ENCODE peak calls at places on chromosomes 13 and 19, in seven cellular contexts. One of them, this sample, is unnamed.

GRCh38 chr19:18110833-18111232 is 13.3 kb downstream of the MAST3 start:
- DNase-seq in pancreas: peak; percentile 75
- DNase-seq in GM12865: no peak
- DNase-seq in MM.1S: no peak
- DNase-seq in ovary: no peak
- DNase-seq in right atrium auricular region: no peak
- DNase-seq in kidney: no peak
- DNase-seq in this sample: no peak

GRCh38 chr13:29767006-29767405 is 83.4 kb downstream of the UBL3 start:
- DNase-seq in pancreas: no peak
- DNase-seq in GM12865: no peak
- DNase-seq in MM.1S: no peak
- DNase-seq in ovary: no peak
- DNase-seq in right atrium auricular region: no peak
- DNase-seq in kidney: no peak
- DNase-seq in this sample: no peak

GRCh38 chr19:45079911-45080469 is 930 bp downstream of the GEMIN7 start:
- DNase-seq in pancreas: no peak
- DNase-seq in GM12865: no peak
- DNase-seq in MM.1S: no peak
- DNase-seq in ovary: no peak
- DNase-seq in right atrium auricular region: no peak
- DNase-seq in kidney: no peak
- DNase-seq in this sample: no peak

GRCh38 chr13:27425918-27426630 is 1.7 kb downstream of the GTF3A start:
- DNase-seq in pancreas: peak; percentile 73
- DNase-seq in GM12865: peak; percentile 84
- DNase-seq in MM.1S: peak; percentile 52
- DNase-seq in ovary: peak; percentile 41
- DNase-seq in right atrium auricular region: peak; percentile 84
- DNase-seq in kidney: peak; percentile 87
- DNase-seq in this sample: no peak

GRCh38 chr13:113656015-113656588 is 1.9 kb downstream of the ATP4B start:
- DNase-seq in pancreas: peak; percentile 46
- DNase-seq in GM12865: no peak
- DNase-seq in MM.1S: no peak
- DNase-seq in ovary: no peak
- DNase-seq in right atrium auricular region: no peak
- DNase-seq in kidney: peak; percentile 73
- DNase-seq in this sample: no peak

GRCh38 chr13:39405107-39405506 is 197.9 kb downstream of the LHFPL6 start:
- DNase-seq in pancreas: no peak
- DNase-seq in GM12865: no peak
- DNase-seq in MM.1S: no peak
- DNase-seq in ovary: no peak
- DNase-seq in right atrium auricular region: no peak
- DNase-seq in kidney: no peak
- DNase-seq in this sample: no peak

GRCh38 chr13:47170971-47171370 is 274.1 kb upstream of the HTR2A start:
- DNase-seq in pancreas: no peak
- DNase-seq in GM12865: no peak
- DNase-seq in MM.1S: no peak
- DNase-seq in ovary: no peak
- DNase-seq in right atrium auricular region: no peak
- DNase-seq in kidney: no peak
- DNase-seq in this sample: no peak

GRCh38 chr13:28467886-28468519 is 26.9 kb downstream of the FLT1 start:
- DNase-seq in pancreas: no peak
- DNase-seq in GM12865: no peak
- DNase-seq in MM.1S: no peak
- DNase-seq in ovary: no peak
- DNase-seq in right atrium auricular region: no peak
- DNase-seq in kidney: no peak
- DNase-seq in this sample: no peak

GRCh38 chr19:34428549-34429285 is 536 bp downstream of the UBA2 start:
- DNase-seq in pancreas: no peak
- DNase-seq in GM12865: peak; percentile 42
- DNase-seq in MM.1S: peak; percentile 41
- DNase-seq in ovary: no peak
- DNase-seq in right atrium auricular region: no peak
- DNase-seq in kidney: no peak
- DNase-seq in this sample: no peak

GRCh38 chr13:27371932-27372331 is 52.5 kb upstream of the GTF3A start:
- DNase-seq in pancreas: peak; percentile 76
- DNase-seq in GM12865: no peak
- DNase-seq in MM.1S: no peak
- DNase-seq in ovary: no peak
- DNase-seq in right atrium auricular region: no peak
- DNase-seq in kidney: no peak
- DNase-seq in this sample: no peak

GRCh38 chr19:11902228-11902627 is 14.6 kb downstream of the ZNF69 start:
- DNase-seq in pancreas: no peak
- DNase-seq in GM12865: no peak
- DNase-seq in MM.1S: no peak
- DNase-seq in ovary: no peak
- DNase-seq in right atrium auricular region: no peak
- DNase-seq in kidney: no peak
- DNase-seq in this sample: no peak

GRCh38 chr19:6577410-6578125 is 13.4 kb downstream of the CD70 start:
- DNase-seq in pancreas: no peak
- DNase-seq in GM12865: peak; percentile 97
- DNase-seq in MM.1S: peak; percentile 95
- DNase-seq in ovary: no peak
- DNase-seq in right atrium auricular region: no peak
- DNase-seq in kidney: no peak
- DNase-seq in this sample: no peak

GRCh38 chr13:106617561-106617960 is 49.6 kb upstream of the ARGLU1 start:
- DNase-seq in pancreas: no peak
- DNase-seq in GM12865: no peak
- DNase-seq in MM.1S: no peak
- DNase-seq in ovary: no peak
- DNase-seq in right atrium auricular region: no peak
- DNase-seq in kidney: no peak
- DNase-seq in this sample: no peak

GRCh38 chr19:3781603-3782002 is 4.6 kb downstream of the MATK start:
- DNase-seq in pancreas: no peak
- DNase-seq in GM12865: no peak
- DNase-seq in MM.1S: no peak
- DNase-seq in ovary: no peak
- DNase-seq in right atrium auricular region: no peak
- DNase-seq in kidney: no peak
- DNase-seq in this sample: no peak

GRCh38 chr19:3780786-3781304 is 5.3 kb downstream of the MATK start:
- DNase-seq in pancreas: no peak
- DNase-seq in GM12865: peak; percentile 17
- DNase-seq in MM.1S: no peak
- DNase-seq in ovary: no peak
- DNase-seq in right atrium auricular region: no peak
- DNase-seq in kidney: no peak
- DNase-seq in this sample: no peak

GRCh38 chr19:3776479-3777040 is 4.5 kb upstream of the RAX2 start:
- DNase-seq in pancreas: no peak
- DNase-seq in GM12865: no peak
- DNase-seq in MM.1S: no peak
- DNase-seq in ovary: no peak
- DNase-seq in right atrium auricular region: no peak
- DNase-seq in kidney: no peak
- DNase-seq in this sample: no peak

GRCh38 chr19:3778104-3778867 is 6.3 kb upstream of the RAX2 start:
- DNase-seq in pancreas: no peak
- DNase-seq in GM12865: no peak
- DNase-seq in MM.1S: no peak
- DNase-seq in ovary: no peak
- DNase-seq in right atrium auricular region: no peak
- DNase-seq in kidney: peak; percentile 69
- DNase-seq in this sample: no peak

DNA sequence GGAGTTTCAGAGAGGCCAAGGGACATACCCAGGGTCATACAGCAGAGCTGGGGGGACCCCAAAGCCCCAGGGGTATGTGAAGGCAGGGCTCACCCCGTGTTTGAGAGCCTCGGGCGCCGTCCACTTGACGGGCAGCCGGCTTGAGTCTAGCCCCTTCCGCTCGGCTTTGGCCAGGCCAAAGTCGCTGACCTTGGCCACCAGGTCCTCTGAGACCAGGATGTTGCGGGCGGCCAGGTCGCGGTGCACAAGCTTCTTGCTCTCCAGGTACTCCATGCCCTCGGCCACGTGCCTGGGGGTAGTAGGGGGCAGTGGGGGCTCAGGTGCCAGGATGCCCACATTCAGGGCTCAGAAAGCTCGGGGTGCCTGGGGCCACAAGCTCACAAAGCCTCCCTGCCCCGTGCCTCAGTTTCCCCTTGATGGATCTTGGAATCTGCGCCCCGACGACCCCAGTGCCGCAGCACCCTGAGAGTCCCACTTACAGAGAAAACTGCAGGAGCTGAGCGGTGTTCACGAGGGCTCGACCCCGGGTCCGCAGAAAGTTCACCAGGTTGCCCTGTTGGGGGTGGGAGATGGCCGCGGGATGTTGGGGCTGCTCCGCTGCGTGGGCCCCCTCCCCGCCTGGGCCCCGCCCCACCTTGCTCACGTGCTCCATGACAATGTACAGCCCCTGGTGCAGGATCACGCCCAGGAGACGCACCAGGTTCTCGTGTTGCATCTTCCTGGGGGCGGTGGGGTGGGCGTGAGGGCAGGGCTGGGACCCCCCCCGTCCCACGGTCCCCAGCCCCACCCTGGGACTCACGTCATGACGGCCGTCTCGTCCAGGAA is 7.1 kb downstream of the MATK start:
- DNase-seq in pancreas: no peak
- DNase-seq in GM12865: no peak
- DNase-seq in MM.1S: no peak
- DNase-seq in ovary: no peak
- DNase-seq in right atrium auricular region: no peak
- DNase-seq in kidney: peak; percentile 65
- DNase-seq in this sample: no peak
- TF ChIP-seq CTCF in pancreas: no peak
- TF ChIP-seq CTCF in GM12865: no peak
- TF ChIP-seq CTCF in MM.1S: no peak
- TF ChIP-seq CTCF in ovary: no peak
- TF ChIP-seq CTCF in right atrium auricular region: no peak
- TF ChIP-seq CTCF in kidney: no peak
- TF ChIP-seq CTCF in this sample: no peak

DNA sequence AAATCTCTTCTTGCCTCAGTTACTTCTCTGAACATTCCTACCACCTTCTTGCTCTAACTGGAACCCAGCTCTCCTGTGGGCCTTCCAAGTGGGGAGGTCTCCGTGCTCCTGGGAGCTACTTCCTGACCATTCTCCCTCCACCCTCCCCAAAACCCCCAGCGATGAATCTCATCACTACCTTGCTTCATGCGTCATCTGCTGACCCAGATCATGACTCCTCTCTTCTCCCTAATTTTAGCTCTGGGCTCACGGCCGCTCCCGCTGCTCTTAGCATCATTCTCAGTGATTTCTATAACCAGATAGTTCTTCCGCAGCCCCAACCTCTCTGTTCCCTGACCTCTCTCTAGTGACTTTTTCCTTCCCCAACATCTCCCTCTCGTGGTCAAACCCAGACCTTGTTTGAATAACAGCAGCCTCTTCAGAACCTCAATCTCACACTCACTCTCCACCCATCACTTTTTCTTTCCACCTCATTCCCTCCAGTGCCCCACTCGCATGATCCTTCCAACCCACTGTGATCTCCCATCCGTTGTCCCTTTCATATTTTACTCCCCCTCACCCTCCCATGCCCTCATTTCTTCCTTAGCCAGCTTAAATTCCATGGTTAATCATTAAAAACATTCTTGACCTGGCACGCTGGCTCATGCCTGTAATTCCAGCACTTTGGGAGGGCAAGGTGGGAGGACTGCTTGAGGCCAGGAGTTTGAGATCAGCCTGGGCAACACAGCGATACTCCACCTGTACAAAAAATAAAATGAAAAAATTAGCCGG is 21.8 kb downstream of the MRPS12 start:
- DNase-seq in pancreas: no peak
- DNase-seq in GM12865: peak; percentile 77
- DNase-seq in MM.1S: peak; percentile 64
- DNase-seq in ovary: no peak
- DNase-seq in right atrium auricular region: no peak
- DNase-seq in kidney: peak; percentile 29
- DNase-seq in this sample: no peak
- TF ChIP-seq CTCF in pancreas: no peak
- TF ChIP-seq CTCF in GM12865: peak; percentile 56
- TF ChIP-seq CTCF in MM.1S: peak; percentile 66
- TF ChIP-seq CTCF in ovary: no peak
- TF ChIP-seq CTCF in right atrium auricular region: no peak
- TF ChIP-seq CTCF in kidney: peak; percentile 35
- TF ChIP-seq CTCF in this sample: peak; percentile 42

GRCh38 chr13:33110386-33110712 is 94.1 kb downstream of the KL start:
- DNase-seq in pancreas: no peak
- DNase-seq in GM12865: no peak
- DNase-seq in MM.1S: no peak
- DNase-seq in ovary: no peak
- DNase-seq in right atrium auricular region: no peak
- DNase-seq in kidney: no peak
- DNase-seq in this sample: no peak

GRCh38 chr13:33109801-33110200 is 93.6 kb downstream of the KL start:
- DNase-seq in pancreas: no peak
- DNase-seq in GM12865: peak; percentile 93
- DNase-seq in MM.1S: no peak
- DNase-seq in ovary: no peak
- DNase-seq in right atrium auricular region: no peak
- DNase-seq in kidney: no peak
- DNase-seq in this sample: no peak

GRCh38 chr13:33111414-33112110 is 95.3 kb downstream of the KL start:
- DNase-seq in pancreas: no peak
- DNase-seq in GM12865: no peak
- DNase-seq in MM.1S: no peak
- DNase-seq in ovary: no peak
- DNase-seq in right atrium auricular region: no peak
- DNase-seq in kidney: no peak
- DNase-seq in this sample: no peak

GRCh38 chr13:33109319-33109718 is 93.1 kb downstream of the KL start:
- DNase-seq in pancreas: no peak
- DNase-seq in GM12865: peak; percentile 81
- DNase-seq in MM.1S: no peak
- DNase-seq in ovary: no peak
- DNase-seq in right atrium auricular region: no peak
- DNase-seq in kidney: no peak
- DNase-seq in this sample: no peak

GRCh38 chr13:33110713-33111413 is 94.6 kb downstream of the KL start:
- DNase-seq in pancreas: no peak
- DNase-seq in GM12865: peak; percentile 73
- DNase-seq in MM.1S: no peak
- DNase-seq in ovary: no peak
- DNase-seq in right atrium auricular region: peak; percentile 79
- DNase-seq in kidney: peak; percentile 82
- DNase-seq in this sample: no peak
- TF ChIP-seq CTCF in pancreas: no peak
- TF ChIP-seq CTCF in GM12865: no peak
- TF ChIP-seq CTCF in MM.1S: no peak
- TF ChIP-seq CTCF in ovary: no peak
- TF ChIP-seq CTCF in right atrium auricular region: no peak
- TF ChIP-seq CTCF in kidney: no peak
- TF ChIP-seq CTCF in this sample: no peak

DNA sequence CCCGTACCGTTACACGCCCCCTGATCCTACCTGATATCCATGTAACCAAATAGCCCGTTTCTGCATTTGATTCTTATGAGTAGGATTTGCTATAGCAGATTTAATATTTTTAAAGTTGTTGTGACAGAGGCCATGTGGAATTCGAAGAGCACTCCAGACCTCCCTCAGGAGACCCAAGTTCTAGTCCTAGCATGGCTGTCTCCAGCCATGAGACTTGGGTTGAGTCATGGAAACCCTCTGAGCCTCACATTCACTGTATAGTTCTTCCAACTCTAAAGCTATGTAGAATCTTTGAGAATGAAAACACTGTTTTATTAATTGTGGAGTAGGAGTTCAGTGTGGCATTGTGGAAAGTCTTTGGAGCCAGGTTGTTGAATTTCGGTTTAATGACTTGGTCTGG is 8.0 kb upstream of the GPR183 start:
- DNase-seq in pancreas: no peak
- DNase-seq in GM12865: no peak
- DNase-seq in MM.1S: no peak
- DNase-seq in ovary: no peak
- DNase-seq in right atrium auricular region: no peak
- DNase-seq in kidney: no peak
- DNase-seq in this sample: no peak
- TF ChIP-seq CTCF in pancreas: no peak
- TF ChIP-seq CTCF in GM12865: no peak
- TF ChIP-seq CTCF in MM.1S: no peak
- TF ChIP-seq CTCF in ovary: no peak
- TF ChIP-seq CTCF in right atrium auricular region: no peak
- TF ChIP-seq CTCF in kidney: no peak
- TF ChIP-seq CTCF in this sample: no peak

This sample was measured in osteocyte.